ENCODE peak calls at places on chromosomes 16 and 17, in five cellular contexts. One of them, this sample, is unnamed.

GRCh38 chr16:740459-740763 is 386 bp downstream of the CIAO3 start:
- DNase-seq in heart right ventricle: no peak
- DNase-seq in amniotic stem cell: no peak
- DNase-seq in AG09309: no peak
- DNase-seq in transverse colon: peak
- DNase-seq in this sample: no peak

GRCh38 chr17:44522883-44523671 is 19.9 kb upstream of the GPATCH8 start:
- DNase-seq in transverse colon: peak
- DNase-seq in amniotic stem cell: peak
- DNase-seq in AG09309: no peak
- DNase-seq in heart right ventricle: peak
- DNase-seq in this sample: peak

GRCh38 chr17:71899317-71899716 is 221.5 kb upstream of the SOX9 start:
- DNase-seq in transverse colon: no peak
- DNase-seq in heart right ventricle: no peak
- DNase-seq in AG09309: no peak
- DNase-seq in amniotic stem cell: no peak
- DNase-seq in this sample: no peak

GRCh38 chr16:27257271-27257670 is 11.3 kb downstream of the NSMCE1 start:
- DNase-seq in transverse colon: no peak
- DNase-seq in AG09309: no peak
- DNase-seq in heart right ventricle: no peak
- DNase-seq in amniotic stem cell: no peak
- DNase-seq in this sample: no peak

GRCh38 chr16:83912152-83912948 is 13.4 kb downstream of the MLYCD start:
- DNase-seq in heart right ventricle: peak
- DNase-seq in AG09309: no peak
- DNase-seq in transverse colon: no peak
- DNase-seq in amniotic stem cell: no peak
- DNase-seq in this sample: no peak

GRCh38 chr17:1150863-1151685 is 28.7 kb downstream of the ABR start:
- DNase-seq in heart right ventricle: no peak
- DNase-seq in amniotic stem cell: no peak
- DNase-seq in AG09309: no peak
- DNase-seq in transverse colon: no peak
- DNase-seq in this sample: no peak

GRCh38 chr17:72870437-72870985 is 222.0 kb downstream of the SLC39A11 start:
- DNase-seq in heart right ventricle: no peak
- DNase-seq in AG09309: no peak
- DNase-seq in amniotic stem cell: no peak
- DNase-seq in transverse colon: no peak
- DNase-seq in this sample: no peak

GRCh38 chr17:54967621-54968258 is 714 bp downstream of the COX11 start:
- DNase-seq in AG09309: no peak
- DNase-seq in transverse colon: peak
- DNase-seq in amniotic stem cell: no peak
- DNase-seq in heart right ventricle: no peak
- DNase-seq in this sample: no peak

GRCh38 chr17:1109606-1110523 is 69.9 kb downstream of the ABR start:
- DNase-seq in amniotic stem cell: no peak
- DNase-seq in transverse colon: peak
- DNase-seq in heart right ventricle: no peak
- DNase-seq in AG09309: no peak
- DNase-seq in this sample: no peak

GRCh38 chr17:48333034-48333491 is 97.0 kb downstream of the SKAP1 start:
- DNase-seq in heart right ventricle: no peak
- DNase-seq in transverse colon: no peak
- DNase-seq in amniotic stem cell: no peak
- DNase-seq in AG09309: no peak
- DNase-seq in this sample: no peak

GRCh38 chr16:61968242-61968978 is 67.8 kb downstream of the CDH8 start:
- DNase-seq in AG09309: no peak
- DNase-seq in amniotic stem cell: no peak
- DNase-seq in transverse colon: no peak
- DNase-seq in heart right ventricle: no peak
- DNase-seq in this sample: no peak

GRCh38 chr16:6428861-6429260 is 903.8 kb upstream of the RBFOX1 start:
- DNase-seq in AG09309: no peak
- DNase-seq in heart right ventricle: no peak
- DNase-seq in transverse colon: no peak
- DNase-seq in amniotic stem cell: no peak
- DNase-seq in this sample: no peak

GRCh38 chr17:1568950-1569810 is 6.6 kb upstream of the PITPNA start:
- DNase-seq in heart right ventricle: no peak
- DNase-seq in transverse colon: no peak
- DNase-seq in amniotic stem cell: no peak
- DNase-seq in AG09309: no peak
- DNase-seq in this sample: no peak

GRCh38 chr16:66490774-66491715 is 58.9 kb downstream of the TK2 start:
- DNase-seq in transverse colon: no peak
- DNase-seq in AG09309: no peak
- DNase-seq in heart right ventricle: no peak
- DNase-seq in amniotic stem cell: no peak
- DNase-seq in this sample: no peak

GRCh38 chr17:43932357-43932756 is 9.9 kb downstream of the PPY start:
- DNase-seq in transverse colon: no peak
- DNase-seq in amniotic stem cell: no peak
- DNase-seq in heart right ventricle: no peak
- DNase-seq in AG09309: no peak
- DNase-seq in this sample: no peak

GRCh38 chr17:27630607-27631408 is at the start of gene LGALS9:
- DNase-seq in transverse colon: peak
- DNase-seq in amniotic stem cell: no peak
- DNase-seq in heart right ventricle: peak
- DNase-seq in AG09309: no peak
- DNase-seq in this sample: no peak

GRCh38 chr17:69466451-69466850 is 52.0 kb downstream of the MAP2K6 start:
- DNase-seq in AG09309: no peak
- DNase-seq in transverse colon: no peak
- DNase-seq in heart right ventricle: no peak
- DNase-seq in amniotic stem cell: no peak
- DNase-seq in this sample: no peak

GRCh38 chr17:73422121-73422520 is 110.3 kb upstream of the CDC42EP4 start:
- DNase-seq in heart right ventricle: no peak
- DNase-seq in transverse colon: no peak
- DNase-seq in AG09309: no peak
- DNase-seq in amniotic stem cell: no peak
- DNase-seq in this sample: no peak

GRCh38 chr16:21580807-21581206 is 18.6 kb upstream of the METTL9 start:
- DNase-seq in transverse colon: no peak
- DNase-seq in heart right ventricle: no peak
- DNase-seq in AG09309: no peak
- DNase-seq in amniotic stem cell: no peak
- DNase-seq in this sample: no peak

GRCh38 chr16:28259091-28259780 is 33.1 kb upstream of the SBK1 start:
- DNase-seq in AG09309: no peak
- DNase-seq in transverse colon: no peak
- DNase-seq in amniotic stem cell: no peak
- DNase-seq in heart right ventricle: no peak
- DNase-seq in this sample: no peak

GRCh38 chr17:76088868-76089576 is 10.0 kb downstream of the ZACN start:
- DNase-seq in heart right ventricle: no peak
- DNase-seq in amniotic stem cell: no peak
- DNase-seq in AG09309: no peak
- DNase-seq in transverse colon: no peak
- DNase-seq in this sample: no peak

GRCh38 chr17:681738-682137 is 32.9 kb downstream of the VPS53 start:
- DNase-seq in AG09309: peak
- DNase-seq in transverse colon: no peak
- DNase-seq in amniotic stem cell: peak
- DNase-seq in heart right ventricle: no peak
- DNase-seq in this sample: no peak

GRCh38 chr17:73336613-73337400 is 25.0 kb upstream of the CDC42EP4 start:
- DNase-seq in transverse colon: no peak
- DNase-seq in heart right ventricle: no peak
- DNase-seq in AG09309: no peak
- DNase-seq in amniotic stem cell: no peak
- DNase-seq in this sample: no peak

GRCh38 chr17:59174671-59175070 is 19.1 kb downstream of the PRR11 start:
- DNase-seq in AG09309: no peak
- DNase-seq in transverse colon: no peak
- DNase-seq in heart right ventricle: no peak
- DNase-seq in amniotic stem cell: no peak
- DNase-seq in this sample: no peak

GRCh38 chr17:82915010-82915696 is 75.3 kb upstream of the ZNF750 start:
- DNase-seq in transverse colon: no peak
- DNase-seq in heart right ventricle: no peak
- DNase-seq in amniotic stem cell: no peak
- DNase-seq in AG09309: no peak
- DNase-seq in this sample: no peak

GRCh38 chr16:35725949-35726348 is 2266.5 kb downstream of the TP53TG3F start:
- DNase-seq in heart right ventricle: peak
- DNase-seq in AG09309: no peak
- DNase-seq in amniotic stem cell: no peak
- DNase-seq in transverse colon: no peak
- DNase-seq in this sample: no peak

GRCh38 chr16:10889880-10890279 is 12.9 kb downstream of the CIITA start:
- DNase-seq in heart right ventricle: no peak
- DNase-seq in AG09309: no peak
- DNase-seq in transverse colon: no peak
- DNase-seq in amniotic stem cell: no peak
- DNase-seq in this sample: no peak

GRCh38 chr17:7011942-7012254 is 526 bp upstream of the RNASEK start:
- DNase-seq in amniotic stem cell: no peak
- DNase-seq in transverse colon: no peak
- DNase-seq in AG09309: no peak
- DNase-seq in heart right ventricle: no peak
- DNase-seq in this sample: no peak